ENCODE peak calls at places on chromosomes 3 and 15, in four cellular contexts. V is right atrium auricular region, Y is LHCN-M2, G is GM04504. S is an unnamed sample.
A peak's percentile ranks its signal among the peaks of the same experiment; 100 is the strongest.

GRCh38 chr15:57421540-57421939 is 45.2 kb downstream of the CGNL1 start:
- DNase-seq in Y (no peak), G (no peak), V (no peak), S (no peak)

GRCh38 chr15:47988564-47988963 is 132.2 kb upstream of the SLC24A5 start:
- DNase-seq in G (no peak), V (no peak), Y (no peak), S (no peak)

GRCh38 chr3:128591728-128592426 is 58.7 kb downstream of the RPN1 start:
- DNase-seq in G (no peak), V (no peak), Y (no peak), S (no peak)

GRCh38 chr15:66249623-66250174 is 3.9 kb downstream of the MEGF11 start:
- DNase-seq in Y (no peak), G (no peak), V (no peak), S (no peak)

GRCh38 chr15:71573599-71573998 is 236.8 kb upstream of the NR2E3 start:
- DNase-seq in Y (no peak), V (no peak), G (no peak), S (no peak)

GRCh38 chr3:111373861-111374260 is 168.1 kb upstream of the CD96 start:
- DNase-seq in G (no peak), V (no peak), Y (no peak), S (no peak)

GRCh38 chr15:70596354-70597055 is 166.9 kb downstream of the UACA start:
- DNase-seq in Y (peak; percentile 91), V (peak; percentile 1), G (peak; percentile 65), S (no peak)

GRCh38 chr15:63912061-63912615 is 78.4 kb upstream of the HERC1 start:
- DNase-seq in Y (no peak), G (no peak), V (no peak), S (no peak)

GRCh38 chr3:45940004-45940780 is 3.1 kb upstream of the CXCR6 start:
- DNase-seq in Y (no peak), V (no peak), G (no peak), S (no peak)

GRCh38 chr3:157132936-157133335 is 27.0 kb downstream of the CCNL1 start:
- DNase-seq in G (no peak), Y (peak; percentile 90), V (no peak), S (no peak)